ENCODE peak calls at places on chromosomes 13 and 19, in four cellular contexts. One of them, this sample, is unnamed. For H3K27me3, the result is how much of the 10 kb centered on the place peaks cover.

GRCh38 chr13:43816401-43816889 is 29.7 kb upstream of the ENOX1 start:
- DNase-seq in WERI-Rb-1: no peak
- DNase-seq in left ventricle myocardium inferior: no peak
- DNase-seq in heart right ventricle: no peak
- DNase-seq in this sample: no peak

GRCh38 chr19:2974342-2974932 is 2.9 kb upstream of the TLE6 start:
- DNase-seq in left ventricle myocardium inferior: peak
- DNase-seq in WERI-Rb-1: peak
- DNase-seq in heart right ventricle: peak
- DNase-seq in this sample: peak

GRCh38 chr19:48206402-48207093 is 36.1 kb downstream of the ZSWIM9 start:
- DNase-seq in left ventricle myocardium inferior: no peak
- DNase-seq in heart right ventricle: no peak
- DNase-seq in WERI-Rb-1: no peak
- DNase-seq in this sample: no peak

GRCh38 chr19:45340232-45340898 is at the start of gene KLC3:
- DNase-seq in left ventricle myocardium inferior: no peak
- DNase-seq in WERI-Rb-1: peak
- DNase-seq in heart right ventricle: no peak
- DNase-seq in this sample: peak

GRCh38 chr19:47713046-47714021 is at the start of gene EHD2:
- DNase-seq in heart right ventricle: peak
- DNase-seq in left ventricle myocardium inferior: peak
- DNase-seq in WERI-Rb-1: no peak
- DNase-seq in this sample: peak

GRCh38 chr19:10305139-10305806 is 4.3 kb downstream of the ZGLP1 start:
- DNase-seq in WERI-Rb-1: peak
- DNase-seq in heart right ventricle: peak
- DNase-seq in left ventricle myocardium inferior: no peak
- DNase-seq in this sample: no peak

GRCh38 chr19:3576696-3577443 is 4.1 kb downstream of the HMG20B start:
- DNase-seq in left ventricle myocardium inferior: peak
- DNase-seq in heart right ventricle: peak
- DNase-seq in WERI-Rb-1: no peak
- DNase-seq in this sample: no peak

GRCh38 chr13:102561933-102562332 is 34.9 kb upstream of the TPP2 start:
- DNase-seq in left ventricle myocardium inferior: no peak
- DNase-seq in heart right ventricle: no peak
- DNase-seq in WERI-Rb-1: no peak
- DNase-seq in this sample: no peak

GRCh38 chr19:35216026-35216832 is 12.3 kb downstream of the FAM187B start:
- DNase-seq in heart right ventricle: no peak
- DNase-seq in left ventricle myocardium inferior: no peak
- DNase-seq in WERI-Rb-1: no peak
- DNase-seq in this sample: no peak

DNA sequence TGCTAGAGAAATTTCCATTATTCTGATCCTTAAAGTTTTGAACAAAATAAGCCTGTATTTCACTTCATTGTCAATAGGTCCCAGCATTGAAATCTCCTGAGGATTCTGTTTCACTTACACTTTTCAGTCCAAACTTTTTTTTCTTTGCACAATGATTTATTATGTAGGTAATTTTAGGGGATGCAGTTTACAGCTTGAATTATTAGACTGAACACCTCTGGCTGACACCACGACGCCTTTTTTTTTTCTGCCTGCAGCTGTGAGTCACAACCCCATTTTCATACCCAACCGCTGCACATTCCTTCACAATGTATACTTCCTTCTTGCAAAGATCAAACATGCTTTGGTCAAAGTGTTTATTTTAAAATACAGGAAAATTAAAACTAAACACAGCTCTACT is 11.3 kb downstream of the ZIC2 start:
- DNase-seq in heart right ventricle: no peak
- DNase-seq in WERI-Rb-1: no peak
- DNase-seq in left ventricle myocardium inferior: no peak
- DNase-seq in this sample: no peak
- H3K27me3 ChIP-seq in heart right ventricle: half or more
- H3K27me3 ChIP-seq in WERI-Rb-1: under half
- H3K27me3 ChIP-seq in left ventricle myocardium inferior: half or more
- H3K27me3 ChIP-seq in this sample: under half

GRCh38 chr19:18932216-18932841 is 8.7 kb downstream of the HOMER3 start:
- DNase-seq in WERI-Rb-1: peak
- DNase-seq in heart right ventricle: peak
- DNase-seq in left ventricle myocardium inferior: peak
- DNase-seq in this sample: peak

GRCh38 chr19:18928018-18928805 is 8.7 kb downstream of the DDX49 start:
- DNase-seq in left ventricle myocardium inferior: no peak
- DNase-seq in heart right ventricle: no peak
- DNase-seq in WERI-Rb-1: no peak
- DNase-seq in this sample: no peak

GRCh38 chr19:18929311-18929710 is 9.8 kb downstream of the DDX49 start:
- DNase-seq in WERI-Rb-1: no peak
- DNase-seq in left ventricle myocardium inferior: no peak
- DNase-seq in heart right ventricle: no peak
- DNase-seq in this sample: no peak

GRCh38 chr19:18933297-18933696 is 7.7 kb downstream of the HOMER3 start:
- DNase-seq in heart right ventricle: no peak
- DNase-seq in left ventricle myocardium inferior: no peak
- DNase-seq in WERI-Rb-1: no peak
- DNase-seq in this sample: no peak

DNA sequence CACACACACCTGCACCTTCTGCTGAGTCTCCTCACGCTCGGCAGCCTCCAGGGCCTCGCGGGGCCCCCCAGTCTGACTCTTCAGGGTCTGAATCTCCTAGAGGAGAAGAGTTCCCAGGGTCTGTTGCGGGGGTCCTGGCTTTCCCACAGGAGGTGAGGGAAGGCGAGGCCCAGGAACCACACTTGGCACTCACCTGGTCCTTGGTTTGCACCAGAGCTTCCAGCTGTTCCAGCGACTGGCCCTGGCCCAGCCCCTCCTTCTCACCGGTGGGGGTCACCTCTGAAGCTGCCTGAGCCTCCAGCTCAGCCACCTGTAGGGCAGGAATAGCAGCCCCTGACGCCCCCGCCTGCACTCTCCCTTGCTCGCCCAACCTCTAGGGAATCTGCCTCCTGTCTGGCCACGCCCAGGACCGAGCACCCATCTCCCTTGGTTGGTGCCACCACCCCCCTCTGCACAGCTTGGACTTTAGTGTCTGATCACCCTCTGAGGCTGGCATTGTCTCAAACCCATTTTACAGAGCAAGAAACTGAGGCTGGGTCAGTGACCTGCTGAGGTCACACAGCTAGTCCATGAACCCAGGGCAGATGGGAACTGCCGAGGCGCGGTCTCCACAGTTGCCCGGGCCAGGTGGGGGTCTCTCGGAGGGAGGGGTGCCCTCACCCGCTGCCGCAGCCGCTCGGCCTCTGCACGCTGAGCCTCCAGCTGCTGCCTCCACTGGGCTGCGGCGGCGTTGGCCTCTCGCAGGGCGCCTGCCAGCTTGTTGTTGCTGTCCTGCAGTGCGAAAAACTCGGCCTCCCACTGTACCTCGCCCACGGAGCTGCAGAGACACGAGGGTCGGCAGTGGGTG is 9.5 kb downstream of the HOMER3 start:
- DNase-seq in WERI-Rb-1: no peak
- DNase-seq in heart right ventricle: no peak
- DNase-seq in left ventricle myocardium inferior: no peak
- DNase-seq in this sample: no peak
- H3K27ac ChIP-seq in WERI-Rb-1: no peak
- H3K27ac ChIP-seq in heart right ventricle: no peak
- H3K27ac ChIP-seq in left ventricle myocardium inferior: no peak
- H3K27ac ChIP-seq in this sample: no peak

DNA sequence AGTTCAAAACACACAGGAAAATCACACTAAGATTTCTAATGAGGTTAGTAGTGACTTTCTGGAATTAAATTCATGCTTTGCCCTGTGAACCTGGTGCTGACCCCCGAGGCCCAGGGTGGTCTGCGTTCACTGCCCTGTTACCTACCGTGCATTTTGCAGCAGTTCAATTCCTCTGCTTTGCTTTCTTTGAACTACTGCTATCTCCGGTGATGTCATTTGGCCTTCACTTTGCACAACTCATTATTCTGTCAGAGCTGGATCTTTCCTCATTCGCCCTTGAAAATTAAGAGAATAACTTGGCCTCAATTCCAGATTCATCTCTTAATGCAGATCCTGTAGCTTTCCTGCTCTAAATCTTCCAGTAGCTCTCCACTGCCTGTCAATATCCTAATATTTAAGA is 8.8 kb upstream of the LRRC63 start:
- DNase-seq in heart right ventricle: no peak
- DNase-seq in left ventricle myocardium inferior: no peak
- DNase-seq in WERI-Rb-1: no peak
- DNase-seq in this sample: peak
- H3K27me3 ChIP-seq in heart right ventricle: under half
- H3K27me3 ChIP-seq in left ventricle myocardium inferior: under half
- H3K27me3 ChIP-seq in WERI-Rb-1: under half
- H3K27me3 ChIP-seq in this sample: under half

GRCh38 chr19:55377356-55378131 is 918 bp downstream of the TMEM190 start:
- DNase-seq in heart right ventricle: no peak
- DNase-seq in left ventricle myocardium inferior: no peak
- DNase-seq in WERI-Rb-1: no peak
- DNase-seq in this sample: no peak

GRCh38 chr19:55382522-55383054 is 1.5 kb downstream of the TMEM238 start:
- DNase-seq in heart right ventricle: no peak
- DNase-seq in WERI-Rb-1: no peak
- DNase-seq in left ventricle myocardium inferior: no peak
- DNase-seq in this sample: no peak

GRCh38 chr19:55382013-55382412 is 2.1 kb downstream of the TMEM238 start:
- DNase-seq in WERI-Rb-1: no peak
- DNase-seq in left ventricle myocardium inferior: no peak
- DNase-seq in heart right ventricle: no peak
- DNase-seq in this sample: no peak

GRCh38 chr19:55376381-55376933 is at the start of gene TMEM190:
- DNase-seq in left ventricle myocardium inferior: no peak
- DNase-seq in heart right ventricle: no peak
- DNase-seq in WERI-Rb-1: no peak
- DNase-seq in this sample: no peak

GRCh38 chr19:55379161-55379560 is 2.5 kb downstream of the TMEM190 start:
- DNase-seq in WERI-Rb-1: peak
- DNase-seq in heart right ventricle: no peak
- DNase-seq in left ventricle myocardium inferior: no peak
- DNase-seq in this sample: no peak
- H3K27ac ChIP-seq in WERI-Rb-1: peak
- H3K27ac ChIP-seq in heart right ventricle: no peak
- H3K27ac ChIP-seq in left ventricle myocardium inferior: no peak
- H3K27ac ChIP-seq in this sample: no peak

GRCh38 chr13:109121826-109122225 is 492.4 kb downstream of the MYO16 start:
- DNase-seq in WERI-Rb-1: no peak
- DNase-seq in left ventricle myocardium inferior: no peak
- DNase-seq in heart right ventricle: no peak
- DNase-seq in this sample: no peak
- H3K27me3 ChIP-seq in WERI-Rb-1: under half
- H3K27me3 ChIP-seq in left ventricle myocardium inferior: under half
- H3K27me3 ChIP-seq in heart right ventricle: under half
- H3K27me3 ChIP-seq in this sample: under half

DNA sequence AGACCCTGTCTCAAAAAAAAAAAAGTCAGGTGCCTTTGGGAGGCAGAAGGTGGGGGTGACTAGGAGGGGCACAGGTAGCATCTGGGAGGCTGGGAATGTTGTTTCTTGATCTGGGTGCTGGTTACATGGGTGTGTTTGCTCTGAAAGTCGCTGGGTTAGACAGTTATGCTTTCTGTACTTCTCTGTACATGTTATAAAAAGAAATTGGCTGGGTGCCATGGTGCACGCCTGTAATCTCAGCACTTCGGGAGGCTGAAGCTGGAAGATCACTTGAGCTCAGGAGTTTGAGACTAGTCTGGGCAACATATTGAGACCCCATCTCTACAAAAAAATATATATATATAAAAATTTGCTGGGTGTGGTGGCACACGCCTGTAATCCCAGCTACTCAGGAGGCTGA is 15.1 kb downstream of the NOSIP start:
- DNase-seq in left ventricle myocardium inferior: no peak
- DNase-seq in heart right ventricle: peak
- DNase-seq in WERI-Rb-1: no peak
- DNase-seq in this sample: peak
- H3K27ac ChIP-seq in left ventricle myocardium inferior: peak
- H3K27ac ChIP-seq in heart right ventricle: no peak
- H3K27ac ChIP-seq in WERI-Rb-1: no peak
- H3K27ac ChIP-seq in this sample: no peak

This sample was measured in testis.